ENCODE peak calls at places on chromosomes 12 and 14, in eight cellular contexts. N is A549, B is NB4, L is AG04450, Y is cardiac muscle cell, P is left lung, I is right cardiac atrium, Q is AG10803. H is an unnamed sample.

GRCh38 chr14:99722741-99723140 is 38.6 kb downstream of the CYP46A1 start:
- DNase-seq in N (no peak), L (no peak), I (no peak), B (no peak), P (no peak), Q (no peak), Y (no peak), H (no peak)

GRCh38 chr14:81153187-81153586 is 67.6 kb downstream of the GTF2A1 start:
- DNase-seq in L (no peak), Q (no peak), P (no peak), I (no peak), B (no peak), Y (no peak), N (no peak), H (no peak)

GRCh38 chr12:78191611-78192010 is 360.9 kb downstream of the NAV3 start:
- DNase-seq in Q (no peak), Y (no peak), B (no peak), P (no peak), N (no peak), I (no peak), L (no peak), H (no peak)

GRCh38 chr14:92955381-92955780 is 32.4 kb downstream of the CHGA start:
- DNase-seq in N (no peak), I (peak; percentile 24), Y (no peak), B (no peak), P (no peak), Q (no peak), L (no peak), H (no peak)

GRCh38 chr14:103516426-103517171 is 6.0 kb downstream of the CKB start:
- DNase-seq in I (no peak), L (no peak), N (no peak), Y (no peak), P (no peak), Q (no peak), B (no peak), H (no peak)

GRCh38 chr12:110344657-110345056 is 58.9 kb downstream of the ANAPC7 start:
- DNase-seq in I (no peak), L (no peak), P (no peak), B (no peak), N (no peak), Y (no peak), Q (no peak), H (no peak)

GRCh38 chr14:22131749-22132476 is 457.1 kb downstream of the DAD1 start:
- DNase-seq in B (peak; percentile 30), I (no peak), P (no peak), N (no peak), Y (no peak), L (no peak), Q (no peak), H (peak; percentile 9)

GRCh38 chr12:116202433-116202832 is 75.1 kb downstream of the MED13L start:
- DNase-seq in L (no peak), N (no peak), I (no peak), Q (peak; percentile 20), Y (no peak), B (no peak), P (no peak), H (no peak)

GRCh38 chr14:42428996-42429395 is 822.3 kb downstream of the LRFN5 start:
- DNase-seq in L (no peak), N (no peak), P (no peak), Y (no peak), Q (no peak), B (no peak), I (no peak), H (no peak)

GRCh38 chr14:21940887-21941855 is 267.6 kb upstream of the OR4E1 start:
- DNase-seq in P (peak; percentile 16), Q (no peak), Y (peak; percentile 9), B (peak; percentile 21), L (no peak), I (no peak), N (peak; percentile 18), H (peak; percentile 10)

GRCh38 chr14:79018846-79019245 is 848.7 kb downstream of the NRXN3 start:
- DNase-seq in N (no peak), B (no peak), I (no peak), P (no peak), Y (peak; percentile 49), L (peak; percentile 7), Q (peak; percentile 24), H (no peak)

GRCh38 chr12:108806350-108806749 is 51.0 kb downstream of the SSH1 start:
- DNase-seq in L (no peak), B (no peak), P (no peak), N (no peak), Q (peak; percentile 67), I (no peak), Y (peak; percentile 46), H (no peak)

GRCh38 chr14:104888489-104889373 is 23.7 kb downstream of the CEP170B start:
- DNase-seq in Y (no peak), N (no peak), L (no peak), Q (no peak), I (peak; percentile 52), P (peak; percentile 74), B (no peak), H (no peak)

GRCh38 chr12:106227641-106228319 is 20.0 kb downstream of the CKAP4 start:
- DNase-seq in L (no peak), N (no peak), P (peak; percentile 87), Q (peak; percentile 52), I (no peak), B (peak; percentile 55), Y (peak; percentile 24), H (no peak)

GRCh38 chr12:121576851-121577391 is 3.9 kb downstream of the KDM2B start:
- DNase-seq in P (no peak), L (peak; percentile 81), Y (peak; percentile 70), N (no peak), I (no peak), B (peak; percentile 46), Q (peak; percentile 94), H (peak; percentile 25)

GRCh38 chr14:95123895-95124579 is 33.3 kb downstream of the DICER1 start:
- DNase-seq in Y (no peak), I (peak; percentile 55), B (no peak), Q (no peak), N (no peak), P (no peak), L (no peak), H (no peak)

GRCh38 chr14:105067140-105067968 is 2.1 kb upstream of the GPR132 start:
- DNase-seq in Y (no peak), L (no peak), B (peak; percentile 80), Q (no peak), I (peak; percentile 37), N (no peak), P (peak; percentile 77), H (no peak)

GRCh38 chr12:15733136-15733535 is 56.1 kb downstream of the EPS8 start:
- DNase-seq in Q (no peak), P (no peak), B (no peak), I (no peak), Y (no peak), N (no peak), L (no peak), H (no peak)
- H3K4me3 ChIP-seq in Q (no peak overlapping the region), P (no peak overlapping the region), B (no peak overlapping the region), I (no peak overlapping the region), Y (no peak overlapping the region), N (peak overlapping the region; percentile 17), L (no peak overlapping the region), H (no peak overlapping the region)

DNA sequence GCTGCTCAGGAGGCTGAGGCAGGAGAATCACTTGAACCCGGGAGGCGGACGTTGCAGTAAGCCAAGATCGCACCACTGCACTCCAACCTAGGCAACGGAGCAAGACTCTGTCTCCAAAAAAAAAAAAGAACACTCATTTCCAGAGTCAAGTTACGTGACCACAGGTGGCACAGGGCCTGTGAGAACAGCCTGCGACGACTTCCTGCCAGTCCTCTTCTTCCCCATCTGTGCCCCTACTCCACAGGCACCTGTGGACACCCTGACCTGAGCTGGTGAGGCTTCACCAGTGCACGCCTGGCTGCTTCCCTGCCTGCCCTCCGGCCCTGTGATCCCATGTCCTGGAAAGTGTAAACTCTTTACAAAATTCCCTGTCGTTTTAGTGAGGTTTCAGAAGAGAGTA is 77.7 kb downstream of the PPP2R5C start:
- DNase-seq in N (no peak), L (no peak), Q (no peak), P (no peak), B (no peak), I (no peak), Y (no peak), H (no peak)
- H3K4me3 ChIP-seq in N (no peak overlapping the region), L (no peak overlapping the region), Q (no peak overlapping the region), P (no peak overlapping the region), B (no peak overlapping the region), I (no peak overlapping the region), Y (no peak overlapping the region), H (no peak overlapping the region)

GRCh38 chr12:102963796-102964195 is 6.3 kb downstream of the ASCL1 start:
- DNase-seq in L (no peak), N (no peak), I (no peak), P (no peak), Y (no peak), B (no peak), Q (no peak), H (no peak)

GRCh38 chr12:102966200-102966941 is 8.9 kb downstream of the ASCL1 start:
- DNase-seq in Q (no peak), L (no peak), I (no peak), P (no peak), N (no peak), Y (no peak), B (no peak), H (no peak)

GRCh38 chr12:102965281-102966155 is 8.0 kb downstream of the ASCL1 start:
- DNase-seq in P (peak; percentile 62), Y (no peak), N (no peak), I (no peak), Q (no peak), B (no peak), L (no peak), H (no peak)

GRCh38 chr12:102962986-102963385 is 5.5 kb downstream of the ASCL1 start:
- DNase-seq in B (no peak), L (no peak), Q (no peak), Y (no peak), N (no peak), P (no peak), I (no peak), H (no peak)

DNA sequence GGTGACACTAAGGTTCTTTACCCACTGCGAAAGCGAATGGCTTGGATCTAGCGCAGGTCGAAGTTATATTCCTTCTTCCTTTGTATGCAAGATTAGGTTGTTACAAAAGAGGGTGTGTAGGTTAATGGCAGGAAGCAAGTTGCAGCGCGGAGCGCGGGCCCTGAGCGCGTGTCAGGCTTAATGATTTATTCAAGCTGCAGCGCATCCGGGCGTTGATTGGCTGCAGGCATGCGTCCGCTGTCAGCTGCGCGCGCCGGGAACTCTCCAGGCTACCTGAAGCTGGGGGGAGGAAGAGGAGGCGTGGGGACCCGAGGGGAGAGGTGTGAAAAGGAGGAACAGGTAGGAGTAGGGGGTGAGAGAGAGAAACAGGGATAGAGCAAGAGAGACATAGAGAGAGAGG is 7.4 kb downstream of the ASCL1 start:
- DNase-seq in I (no peak), L (no peak), Q (no peak), N (peak; percentile 33), P (peak; percentile 79), Y (no peak), B (no peak), H (no peak)
- H3K4me3 ChIP-seq in I (no peak overlapping the region), L (no peak overlapping the region), Q (no peak overlapping the region), N (peak overlapping the region; percentile 27), P (no peak overlapping the region), Y (peak overlapping the region; percentile 4), B (no peak overlapping the region), H (peak overlapping the region; percentile 7)

DNA sequence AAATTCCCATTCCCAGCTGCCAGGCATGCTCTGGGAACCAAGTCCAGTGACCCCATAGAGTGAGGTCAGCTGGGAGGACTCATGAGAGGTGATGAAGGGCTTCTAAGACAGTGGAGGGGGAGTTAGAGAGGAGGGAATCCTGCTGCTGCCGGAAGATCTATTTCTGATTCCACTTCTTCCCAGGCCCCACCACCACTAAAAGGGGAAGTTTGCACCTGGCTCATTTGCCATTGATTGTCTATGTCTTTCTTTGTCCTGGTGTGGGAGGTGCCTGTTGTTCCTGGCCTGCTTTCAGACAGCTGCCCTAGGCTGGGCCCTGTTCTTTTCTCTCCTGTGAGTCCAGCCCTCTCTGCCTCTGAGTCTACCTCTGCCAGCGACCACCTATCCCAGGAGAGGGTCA is 3.0 kb upstream of the KRT6A start:
- DNase-seq in B (no peak), L (no peak), N (no peak), Y (peak; percentile 45), Q (peak; percentile 4), I (no peak), P (no peak), H (no peak)
- H3K4me3 ChIP-seq in B (no peak overlapping the region), L (no peak overlapping the region), N (no peak overlapping the region), Y (no peak overlapping the region), Q (no peak overlapping the region), I (no peak overlapping the region), P (no peak overlapping the region), H (no peak overlapping the region)